ENCODE peak calls at places on chromosomes 2 and 18, in ten cellular contexts. S is activated naive CD4-positive, alpha-beta T cell treated with anti-CD3 and anti-CD28 coated beads for 36 hours; Q is stimulated activated CD4-positive, alpha-beta T cell treated with anti-CD3 and anti-CD28 coated beads, Interleukin-1b, Interleukin-23, amount 100 ng/mL, for 4 hours; D is NB4; K is midbrain; I is right atrium auricular region; L is nephron progenitor cell; V is NCI-H748 treated with DMSO at 0.1 percent for 48 hours; X is NCI-H1417; P is CD8-positive, alpha-beta T cell. O is an unnamed sample.

GRCh38 chr2:55842009-55842408 is 81.6 kb downstream of the EFEMP1 start:
- DNase-seq in V (no peak), X (no peak), P (no peak), I (no peak), L (no peak), D (no peak), S (no peak), Q (no peak), K (no peak), O (no peak)

GRCh38 chr2:219634171-219634940 is 6.9 kb downstream of the SLC4A3 start:
- DNase-seq in P (no peak), D (no peak), X (no peak), L (no peak), V (no peak), S (no peak), I (no peak), Q (no peak), K (no peak), O (no peak)

GRCh38 chr2:91477731-91478672 is 2786.5 kb downstream of the RPIA start:
- DNase-seq in V (no peak), P (peak; percentile 16), I (peak; percentile 56), K (no peak), X (no peak), Q (no peak), D (peak; percentile 28), S (no peak), L (no peak), O (no peak)

GRCh38 chr2:551621-552020 is 125.6 kb downstream of the TMEM18 start:
- DNase-seq in D (no peak), K (no peak), Q (no peak), S (no peak), P (no peak), I (no peak), L (peak; percentile 34), V (no peak), X (no peak), O (no peak)

GRCh38 chr2:224039770-224040088 is 643 bp upstream of the SERPINE2 start:
- DNase-seq in D (no peak), L (peak; percentile 53), X (no peak), I (no peak), K (no peak), Q (no peak), S (no peak), V (peak; percentile 60), P (no peak), O (no peak)

GRCh38 chr2:9170458-9171130 is 36.0 kb upstream of the ASAP2 start:
- DNase-seq in S (no peak), D (peak; percentile 88), Q (no peak), L (no peak), K (no peak), V (no peak), I (no peak), X (no peak), P (no peak), O (no peak)

GRCh38 chr18:4172491-4172890 is 282.6 kb downstream of the DLGAP1 start:
- DNase-seq in D (no peak), V (no peak), I (no peak), K (no peak), P (no peak), S (no peak), X (no peak), Q (no peak), L (no peak), O (no peak)

GRCh38 chr18:63869851-63870250 is 17.7 kb upstream of the SERPINB2 start:
- DNase-seq in I (no peak), L (no peak), V (no peak), S (no peak), D (no peak), X (no peak), K (no peak), P (no peak), Q (no peak), O (no peak)

GRCh38 chr2:34652636-34653035 is 1053.5 kb upstream of the FAM98A start:
- DNase-seq in Q (no peak), D (peak; percentile 33), L (no peak), V (no peak), S (no peak), X (no peak), P (no peak), K (no peak), I (no peak), O (no peak)

GRCh38 chr18:69588301-69588700 is 187.6 kb downstream of the DOK6 start:
- DNase-seq in Q (no peak), X (no peak), S (no peak), L (no peak), K (no peak), V (no peak), D (no peak), I (no peak), P (no peak), O (no peak)

GRCh38 chr18:26922313-26922712 is 56.8 kb upstream of the AQP4 start:
- DNase-seq in I (no peak), Q (no peak), V (no peak), S (no peak), L (no peak), D (no peak), K (no peak), X (no peak), P (no peak), O (no peak)

GRCh38 chr2:236526459-236527197 is 43.0 kb upstream of the ACKR3 start:
- DNase-seq in S (no peak), D (no peak), X (no peak), Q (no peak), I (no peak), P (no peak), L (peak; percentile 29), V (no peak), K (no peak), O (no peak)

GRCh38 chr2:36618381-36618780 is 20.4 kb upstream of the FEZ2 start:
- DNase-seq in D (peak; percentile 79), K (peak; percentile 7), X (peak; percentile 58), V (no peak), P (no peak), I (no peak), L (peak; percentile 64), Q (no peak), S (peak; percentile 47), O (no peak)

GRCh38 chr2:29589440-29590103 is 331.8 kb downstream of the ALK start:
- DNase-seq in S (no peak), D (no peak), L (no peak), V (no peak), K (no peak), P (no peak), Q (no peak), X (no peak), I (no peak), O (no peak)

GRCh38 chr2:206203331-206203730 is 43.6 kb downstream of the EEF1B2 start:
- DNase-seq in V (no peak), Q (no peak), S (no peak), I (no peak), K (no peak), X (no peak), D (no peak), L (no peak), P (no peak), O (no peak)

GRCh38 chr2:148557844-148558436 is 86.6 kb upstream of the EPC2 start:
- DNase-seq in P (no peak), X (no peak), Q (no peak), K (no peak), V (peak; percentile 40), L (no peak), S (no peak), I (no peak), D (peak; percentile 37), O (no peak)

GRCh38 chr18:49814147-49814499 is 790 bp upstream of the ACAA2 start:
- DNase-seq in I (peak; percentile 81), L (peak; percentile 64), K (no peak), Q (peak; percentile 42), X (peak; percentile 45), P (no peak), D (peak; percentile 65), S (peak; percentile 71), V (peak; percentile 54), O (no peak)

GRCh38 chr2:219297766-219298456 is 11.3 kb downstream of the PTPRN start:
- DNase-seq in I (no peak), V (no peak), K (no peak), D (no peak), L (no peak), Q (no peak), X (no peak), P (no peak), S (no peak), O (no peak)

GRCh38 chr2:240303896-240304745 is 131.3 kb upstream of the GPC1 start:
- DNase-seq in Q (no peak), L (no peak), K (no peak), D (no peak), I (peak; percentile 50), X (no peak), P (peak; percentile 6), V (no peak), S (no peak), O (no peak)

GRCh38 chr2:134261398-134262131 is 7.7 kb downstream of the MGAT5 start:
- DNase-seq in X (no peak), Q (no peak), L (no peak), P (no peak), I (no peak), K (no peak), D (peak; percentile 21), V (no peak), S (peak; percentile 43), O (no peak)

GRCh38 chr2:23453936-23454460 is 69.0 kb downstream of the KLHL29 start:
- DNase-seq in Q (no peak), X (no peak), V (no peak), S (no peak), L (peak; percentile 33), D (peak; percentile 19), I (peak; percentile 54), P (no peak), K (no peak), O (no peak)

GRCh38 chr2:152822669-152823068 is 104.2 kb downstream of the ARL6IP6 start:
- DNase-seq in P (no peak), Q (no peak), S (no peak), V (no peak), K (no peak), L (no peak), I (no peak), D (no peak), X (no peak), O (no peak)

GRCh38 chr2:2083113-2083757 is 247.8 kb downstream of the MYT1L start:
- DNase-seq in D (no peak), Q (no peak), S (no peak), V (peak; percentile 75), K (no peak), X (peak; percentile 31), P (no peak), L (no peak), I (no peak), O (no peak)

GRCh38 chr2:55115795-55116597 is 65.7 kb upstream of the RTN4 start:
- DNase-seq in I (no peak), X (no peak), S (no peak), K (no peak), Q (no peak), L (no peak), D (peak; percentile 80), V (no peak), P (no peak), O (no peak)

GRCh38 chr18:28766027-28766426 is 589.1 kb upstream of the CDH2 start:
- DNase-seq in K (no peak), X (no peak), V (no peak), I (no peak), S (no peak), Q (no peak), D (no peak), L (no peak), P (no peak), O (no peak)